ENCODE peak calls at places on chromosomes 4 and X, in seven cellular contexts. P, H, K, C, D, W and I are unnamed samples.

GRCh38 chr4:15893967-15894366 is 44.6 kb downstream of the FGFBP1 start:
- DNase-seq in D (peak), H (peak), W (peak), P (peak), C (no peak), K (peak), I (no peak)

GRCh38 chr4:48379587-48380140 is 38.3 kb downstream of the SLAIN2 start:
- DNase-seq in P (no peak), H (no peak), K (no peak), D (no peak), C (no peak), W (no peak), I (no peak)

GRCh38 chr4:676871-677235 is 2.5 kb downstream of the MYL5 start:
- DNase-seq in K (no peak), C (no peak), W (no peak), H (no peak), P (no peak), D (no peak), I (no peak)

GRCh38 chrX:87468941-87469340 is 48.7 kb upstream of the KLHL4 start:
- DNase-seq in P (no peak), C (no peak), W (no peak), K (no peak), H (no peak), D (no peak), I (no peak)

GRCh38 chrX:103674531-103675454 is 11.7 kb downstream of the MORF4L2 start:
- DNase-seq in H (no peak), K (no peak), D (no peak), P (no peak), C (no peak), W (no peak), I (no peak)

GRCh38 chrX:67544871-67545771 is 1.3 kb downstream of the AR start:
- DNase-seq in H (peak), C (peak), P (peak), W (no peak), K (peak), D (peak), I (peak)

GRCh38 chrX:136339702-136340101 is 38.9 kb downstream of the ADGRG4 start:
- DNase-seq in W (no peak), K (no peak), C (no peak), H (no peak), D (no peak), P (no peak), I (no peak)

GRCh38 chr4:117429506-117429905 is 344.1 kb upstream of the TRAM1L1 start:
- DNase-seq in P (no peak), D (no peak), C (no peak), K (no peak), W (no peak), H (no peak), I (no peak)

GRCh38 chr4:128328106-128328505 is 40.5 kb upstream of the PGRMC2 start:
- DNase-seq in K (no peak), C (no peak), D (no peak), H (no peak), P (no peak), W (no peak), I (no peak)

GRCh38 chr4:142475663-142476062 is 370.4 kb downstream of the INPP4B start:
- DNase-seq in H (no peak), W (peak), P (peak), K (peak), C (no peak), D (peak), I (no peak)

GRCh38 chr4:119646347-119647071 is 17.9 kb upstream of the PDE5A start:
- DNase-seq in C (peak), D (no peak), W (no peak), K (no peak), H (peak), P (peak), I (no peak)

GRCh38 chr4:14176613-14177012 is 549.1 kb upstream of the BOD1L1 start:
- DNase-seq in K (no peak), W (no peak), H (peak), D (no peak), P (no peak), C (no peak), I (no peak)

GRCh38 chr4:141028024-141028529 is 105.2 kb downstream of the RNF150 start:
- DNase-seq in W (peak), C (no peak), K (peak), D (no peak), P (peak), H (peak), I (no peak)

GRCh38 chr4:154566639-154567204 is 3.9 kb downstream of the FGB start:
- DNase-seq in P (no peak), D (no peak), K (peak), W (peak), C (no peak), H (no peak), I (no peak)

GRCh38 chr4:100933628-100934027 is 413.7 kb downstream of the PPP3CA start:
- DNase-seq in K (peak), P (peak), H (peak), W (peak), C (no peak), D (peak), I (no peak)
- H3K4me3 ChIP-seq in K (no peak), P (peak), H (no peak), W (no peak), C (no peak), D (no peak), I (no peak)

DNA sequence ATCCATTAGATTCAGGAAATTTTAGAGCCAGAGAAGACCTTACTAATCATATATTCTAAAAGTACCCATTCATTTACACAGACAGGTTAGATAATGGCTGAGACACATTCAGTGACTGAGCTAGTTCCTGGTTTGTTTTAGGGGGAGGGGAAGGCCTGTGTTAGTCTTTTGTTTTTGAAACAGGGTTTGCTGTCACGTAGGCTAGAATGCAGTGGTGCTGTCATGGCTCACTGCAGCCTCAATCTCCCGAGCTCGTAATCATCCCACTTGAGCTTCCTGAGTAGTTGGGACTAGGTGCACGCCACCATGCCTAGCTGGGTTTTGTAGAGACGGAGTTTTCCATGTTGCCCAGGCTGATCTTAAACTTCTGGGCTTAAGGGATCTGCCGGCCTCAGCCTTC is 10.1 kb downstream of the RBPJ start:
- DNase-seq in D (no peak), W (no peak), P (no peak), K (no peak), H (no peak), C (no peak), I (no peak)
- H3K4me3 ChIP-seq in D (no peak), W (no peak), P (no peak), K (no peak), H (no peak), C (no peak), I (no peak)

GRCh38 chrX:13837290-13837745 is 20.4 kb upstream of the GPM6B start:
- DNase-seq in H (peak), W (no peak), C (no peak), K (no peak), D (peak), P (no peak), I (peak)

GRCh38 chrX:13840121-13840520 is 23.2 kb upstream of the GPM6B start:
- DNase-seq in D (no peak), K (no peak), H (no peak), C (no peak), W (no peak), P (no peak), I (no peak)

GRCh38 chrX:13835825-13836224 is 18.9 kb upstream of the GPM6B start:
- DNase-seq in H (no peak), D (no peak), K (no peak), W (no peak), C (no peak), P (no peak), I (no peak)

GRCh38 chrX:13834316-13834715 is 17.4 kb upstream of the GPM6B start:
- DNase-seq in W (no peak), C (no peak), H (no peak), D (no peak), K (no peak), P (no peak), I (no peak)

DNA sequence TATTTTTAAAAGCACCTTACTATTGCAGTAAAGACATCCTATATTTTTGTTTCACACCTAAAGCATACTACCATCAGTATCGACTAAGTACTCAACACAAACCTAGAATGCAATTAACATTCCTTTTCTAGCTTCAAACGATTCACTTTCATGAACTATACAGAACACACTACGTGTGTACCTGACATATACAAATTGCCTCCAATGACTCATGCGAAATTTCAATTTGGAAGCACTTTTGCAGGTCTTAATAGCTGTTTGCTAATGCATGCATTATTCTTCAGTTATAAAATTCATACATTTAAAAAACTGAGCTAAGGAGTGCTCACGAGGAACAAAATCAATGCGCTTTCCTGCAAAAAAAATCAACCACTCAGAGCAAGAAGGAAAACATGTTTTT is 19.7 kb upstream of the GPM6B start:
- DNase-seq in D (no peak), K (no peak), W (no peak), C (no peak), P (no peak), H (no peak), I (no peak)
- H3K4me3 ChIP-seq in D (no peak), K (no peak), W (no peak), C (no peak), P (no peak), H (no peak), I (no peak)

GRCh38 chrX:72158773-72159172 is 22.8 kb upstream of the PIN4 start:
- DNase-seq in C (no peak), H (no peak), P (no peak), W (no peak), D (no peak), K (no peak), I (no peak)
- H3K4me3 ChIP-seq in C (no peak), H (no peak), P (no peak), W (no peak), D (no peak), K (no peak), I (no peak)

DNA sequence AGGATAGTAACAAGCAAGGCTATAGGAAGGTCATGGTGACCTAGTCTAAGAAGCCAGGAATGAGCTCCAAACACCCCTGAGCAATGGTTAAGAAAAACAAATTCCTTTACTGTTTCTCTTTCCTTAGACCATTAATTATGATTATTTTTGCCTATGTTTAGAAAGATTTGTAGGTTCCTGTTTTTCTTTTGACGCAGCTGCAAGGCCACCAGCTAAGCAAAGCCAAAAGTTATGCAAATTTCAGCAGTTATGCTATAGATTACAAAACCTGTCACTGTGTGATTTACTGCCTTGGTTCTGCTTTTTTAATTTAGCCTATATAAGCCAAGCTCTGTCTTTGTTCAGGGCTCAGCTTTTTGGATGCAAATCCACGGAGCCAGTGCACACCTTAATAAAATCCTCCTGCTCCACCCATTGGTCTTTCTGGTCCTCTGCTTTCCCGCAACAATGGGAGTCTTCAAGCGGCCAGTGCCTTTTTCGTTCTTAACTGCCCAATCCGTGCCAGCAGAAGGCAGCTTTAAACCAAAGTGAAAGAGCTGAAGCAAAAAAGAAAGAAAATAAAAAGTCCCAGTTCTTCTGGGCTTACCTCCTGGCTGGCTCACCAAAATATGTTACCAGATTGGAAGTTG is 1.4 kb upstream of the CEP135 start:
- DNase-seq in K (peak), W (peak), C (no peak), D (peak), H (no peak), P (peak), I (no peak)
- H3K4me3 ChIP-seq in K (peak), W (peak), C (no peak), D (peak), H (peak), P (peak), I (no peak)

DNA sequence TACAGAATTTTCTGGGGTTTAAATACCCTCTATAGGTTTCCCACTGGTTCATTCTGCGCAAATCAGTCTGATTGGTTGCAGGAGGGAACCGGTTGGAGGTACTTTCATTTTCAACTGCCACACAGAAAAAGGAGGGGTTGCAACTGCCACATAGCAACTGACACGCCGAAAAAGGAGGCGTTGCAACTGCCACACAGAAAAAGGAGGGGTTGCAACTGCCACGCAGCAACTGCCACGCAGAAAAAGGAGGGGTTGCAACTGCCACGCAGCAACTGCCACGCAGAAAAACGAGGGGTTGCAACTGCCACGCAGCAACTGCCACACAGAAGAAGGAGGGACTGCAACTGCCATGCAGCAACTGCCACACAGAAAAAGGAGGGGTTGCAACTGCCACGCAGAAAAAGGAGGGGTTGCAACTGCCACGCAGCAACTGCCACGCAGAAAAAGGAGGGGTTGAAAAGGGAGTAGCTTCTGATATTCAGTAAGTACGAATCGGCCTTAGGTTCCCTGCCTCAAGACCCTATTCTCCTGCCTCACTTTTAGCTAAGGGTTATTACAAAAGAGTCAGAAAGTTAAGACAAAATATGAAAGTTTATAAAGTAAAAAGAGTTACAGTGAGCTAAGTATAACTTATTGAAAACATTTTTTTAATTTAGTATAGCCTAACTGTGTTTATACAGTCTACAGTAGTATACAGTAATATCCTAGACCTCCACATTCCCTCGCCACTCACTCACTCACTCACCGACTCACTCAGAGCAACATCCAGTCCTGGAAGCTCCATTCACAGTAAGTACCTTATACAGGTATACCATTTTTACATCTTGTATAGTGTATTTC is 431.8 kb downstream of the KCTD8 start:
- DNase-seq in W (no peak), P (peak), D (peak), H (peak), K (no peak), C (no peak), I (no peak)
- H3K4me3 ChIP-seq in W (no peak), P (peak), D (no peak), H (no peak), K (no peak), C (no peak), I (no peak)